ENCODE peak calls at places on chromosomes 11 and 22, in ten cellular contexts. A, S, Q, E, M, P, T, F, I and B are unnamed samples.

GRCh38 chr11:5280582-5281102 is 10.9 kb upstream of the HBE1 start:
- DNase-seq in A (peak), S (peak), Q (peak), E (peak), M (peak), P (peak), T (peak), F (peak), I (peak), B (no peak)

GRCh38 chr11:7251836-7252682 is at the start of gene SYT9:
- DNase-seq in A (no peak), S (peak), Q (peak), E (peak), M (no peak), P (peak), T (peak), F (peak), I (peak), B (peak)

GRCh38 chr11:88103337-88104206 is 71.7 kb downstream of the RAB38 start:
- DNase-seq in A (peak), S (peak), Q (no peak), E (peak), M (no peak), P (peak), T (no peak), F (peak), I (no peak), B (no peak)

GRCh38 chr11:42536961-42537360 is 774.8 kb upstream of the API5 start:
- DNase-seq in A (no peak), S (no peak), Q (no peak), E (no peak), M (no peak), P (no peak), T (no peak), F (no peak), I (no peak), B (no peak)

GRCh38 chr11:33692013-33692504 is 8.6 kb downstream of the C11orf91 start:
- DNase-seq in A (no peak), S (peak), Q (peak), E (peak), M (peak), P (no peak), T (peak), F (peak), I (peak), B (peak)

GRCh38 chr11:80007616-80008015 is 566.8 kb upstream of the TENM4 start:
- DNase-seq in A (no peak), S (no peak), Q (no peak), E (no peak), M (no peak), P (no peak), T (no peak), F (no peak), I (no peak), B (no peak)

GRCh38 chr11:26201411-26201810 is 130.5 kb upstream of the ANO3 start:
- DNase-seq in A (no peak), S (no peak), Q (no peak), E (peak), M (no peak), P (no peak), T (no peak), F (peak), I (no peak), B (no peak)

GRCh38 chr11:74642912-74643311 is 50.5 kb downstream of the POLD3 start:
- DNase-seq in A (no peak), S (no peak), Q (no peak), E (no peak), M (no peak), P (no peak), T (no peak), F (no peak), I (no peak), B (no peak)

GRCh38 chr11:67439321-67440228 is 2.1 kb upstream of the PTPRCAP start:
- DNase-seq in A (no peak), S (no peak), Q (no peak), E (peak), M (no peak), P (no peak), T (peak), F (peak), I (no peak), B (no peak)

GRCh38 chr22:17159504-17159951 is 451 bp upstream of the HDHD5 start:
- DNase-seq in A (no peak), S (peak), Q (peak), E (peak), M (peak), P (no peak), T (no peak), F (peak), I (no peak), B (no peak)

GRCh38 chr22:38465673-38466490 is 2.0 kb upstream of the KDELR3 start:
- DNase-seq in A (peak), S (no peak), Q (no peak), E (peak), M (no peak), P (no peak), T (peak), F (no peak), I (no peak), B (no peak)

GRCh38 chr22:30887418-30887817 is 81.2 kb downstream of the MORC2 start:
- DNase-seq in A (no peak), S (peak), Q (no peak), E (no peak), M (no peak), P (no peak), T (peak), F (no peak), I (no peak), B (peak)

GRCh38 chr11:133833101-133833898 is 12.0 kb downstream of the SPATA19 start:
- DNase-seq in A (no peak), S (no peak), Q (no peak), E (peak), M (peak), P (no peak), T (no peak), F (no peak), I (no peak), B (no peak)

GRCh38 chr11:85955531-85955930 is 100.3 kb downstream of the CCDC83 start:
- DNase-seq in A (no peak), S (no peak), Q (no peak), E (no peak), M (no peak), P (peak), T (no peak), F (no peak), I (no peak), B (no peak)

GRCh38 chr11:83056204-83056603 is 15.5 kb downstream of the RAB30 start:
- DNase-seq in A (no peak), S (no peak), Q (no peak), E (no peak), M (no peak), P (no peak), T (no peak), F (peak), I (no peak), B (no peak)

GRCh38 chr11:132022285-132022684 is 651.9 kb downstream of the NTM start:
- DNase-seq in A (no peak), S (no peak), Q (no peak), E (no peak), M (no peak), P (no peak), T (no peak), F (no peak), I (no peak), B (no peak)

GRCh38 chr11:57711414-57712255 is at the start of gene MED19:
- DNase-seq in A (peak), S (peak), Q (no peak), E (peak), M (peak), P (peak), T (peak), F (peak), I (peak), B (peak)

GRCh38 chr22:27151407-27151806 is 494.0 kb downstream of the MIAT start:
- DNase-seq in A (peak), S (no peak), Q (no peak), E (no peak), M (no peak), P (no peak), T (no peak), F (no peak), I (no peak), B (no peak)

GRCh38 chr22:30250039-30250565 is 3.5 kb upstream of the LIF start:
- DNase-seq in A (no peak), S (no peak), Q (no peak), E (no peak), M (no peak), P (no peak), T (no peak), F (no peak), I (no peak), B (no peak)

GRCh38 chr22:41919357-41920224 is 4.7 kb upstream of the SHISA8 start:
- DNase-seq in A (peak), S (peak), Q (peak), E (peak), M (no peak), P (peak), T (peak), F (no peak), I (no peak), B (no peak)

GRCh38 chr11:116787436-116787785 is 412 bp downstream of the ZPR1 start:
- DNase-seq in A (no peak), S (no peak), Q (no peak), E (no peak), M (no peak), P (no peak), T (no peak), F (peak), I (no peak), B (no peak)

GRCh38 chr22:37976547-37976946 is 7.8 kb downstream of the SOX10 start:
- DNase-seq in A (no peak), S (no peak), Q (no peak), E (no peak), M (no peak), P (no peak), T (no peak), F (no peak), I (no peak), B (no peak)

GRCh38 chr11:110486176-110486575 is 56.4 kb downstream of the FDX1 start:
- DNase-seq in A (no peak), S (no peak), Q (no peak), E (no peak), M (no peak), P (no peak), T (no peak), F (no peak), I (no peak), B (no peak)

GRCh38 chr11:3834349-3835099 is 6.2 kb downstream of the RHOG start:
- DNase-seq in A (peak), S (peak), Q (peak), E (no peak), M (peak), P (no peak), T (peak), F (no peak), I (no peak), B (no peak)

GRCh38 chr11:64251986-64252837 is 882 bp downstream of the PLCB3 start:
- DNase-seq in A (peak), S (peak), Q (peak), E (peak), M (no peak), P (no peak), T (peak), F (peak), I (peak), B (no peak)

GRCh38 chr22:36377022-36377631 is 10.6 kb downstream of the MYH9 start:
- DNase-seq in A (peak), S (no peak), Q (peak), E (no peak), M (no peak), P (no peak), T (no peak), F (no peak), I (no peak), B (no peak)

GRCh38 chr11:109994896-109995295 is 98.3 kb upstream of the ZC3H12C start:
- DNase-seq in A (no peak), S (no peak), Q (no peak), E (no peak), M (no peak), P (no peak), T (no peak), F (no peak), I (no peak), B (no peak)

GRCh38 chr11:23769214-23769613 is 727.6 kb upstream of the LUZP2 start:
- DNase-seq in A (no peak), S (no peak), Q (no peak), E (no peak), M (no peak), P (no peak), T (no peak), F (no peak), I (no peak), B (no peak)

GRCh38 chr11:17719028-17719939 is at the start of gene MYOD1:
- DNase-seq in A (no peak), S (no peak), Q (no peak), E (no peak), M (no peak), P (peak), T (peak), F (no peak), I (no peak), B (no peak)

GRCh38 chr22:25482091-25482760 is 82.2 kb upstream of the GRK3 start:
- DNase-seq in A (no peak), S (no peak), Q (no peak), E (no peak), M (no peak), P (no peak), T (no peak), F (no peak), I (no peak), B (no peak)

GRCh38 chr22:25484498-25484897 is 80.0 kb upstream of the GRK3 start:
- DNase-seq in A (no peak), S (no peak), Q (no peak), E (no peak), M (no peak), P (no peak), T (no peak), F (no peak), I (no peak), B (no peak)

GRCh38 chr22:25483931-25484330 is 80.5 kb upstream of the GRK3 start:
- DNase-seq in A (no peak), S (no peak), Q (no peak), E (no peak), M (no peak), P (no peak), T (no peak), F (no peak), I (no peak), B (no peak)

GRCh38 chr22:25484916-25485315 is 79.6 kb upstream of the GRK3 start:
- DNase-seq in A (no peak), S (no peak), Q (no peak), E (no peak), M (no peak), P (no peak), T (no peak), F (no peak), I (no peak), B (no peak)

DNA sequence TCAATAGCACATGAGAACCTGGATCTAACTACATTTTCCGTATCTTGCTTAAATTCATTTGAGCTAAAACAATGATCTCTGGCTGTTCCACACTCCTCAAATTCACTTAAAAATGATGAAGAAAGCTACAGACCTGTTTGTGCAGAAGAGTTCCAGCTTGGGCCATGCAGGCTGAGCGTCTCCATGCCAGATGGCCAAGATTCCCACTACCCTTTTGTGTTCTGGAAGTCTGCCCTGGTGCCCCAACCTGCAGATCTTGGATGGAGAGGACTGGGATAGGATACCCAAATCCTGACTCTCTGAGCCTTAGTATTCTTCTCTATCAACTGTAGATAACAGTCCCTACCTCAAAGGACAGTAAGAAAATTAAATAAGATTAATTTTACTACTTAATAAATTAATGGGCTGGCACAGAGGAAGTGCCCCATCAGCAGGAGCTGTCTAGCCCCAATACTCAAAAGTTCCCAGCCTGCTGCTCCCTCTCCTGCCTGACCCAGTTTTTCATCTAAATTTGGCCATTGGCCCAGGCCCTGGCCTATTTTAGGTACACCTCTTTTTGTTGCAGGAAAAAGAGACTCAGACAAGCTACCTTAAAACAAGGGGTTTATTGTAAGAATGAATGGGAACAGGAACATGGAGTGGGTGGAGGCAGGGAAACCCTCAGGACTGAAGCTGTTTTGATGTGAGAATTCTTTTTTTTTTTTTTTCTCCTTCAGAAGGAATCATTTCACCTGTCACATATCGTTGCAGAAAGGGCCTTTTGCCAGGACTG is 81.4 kb upstream of the GRK3 start:
- DNase-seq in A (no peak), S (no peak), Q (peak), E (no peak), M (no peak), P (no peak), T (peak), F (no peak), I (no peak), B (no peak)
- H3K27ac ChIP-seq in A (no peak), S (no peak), Q (no peak), E (no peak), M (no peak), P (peak), T (no peak), F (no peak), I (no peak), B (no peak)

GRCh38 chr11:62057069-62057468 is 66.7 kb upstream of the INCENP start:
- DNase-seq in A (no peak), S (no peak), Q (no peak), E (no peak), M (no peak), P (no peak), T (no peak), F (no peak), I (no peak), B (no peak)

GRCh38 chr11:62055970-62056369 is 67.8 kb upstream of the INCENP start:
- DNase-seq in A (no peak), S (no peak), Q (no peak), E (no peak), M (no peak), P (no peak), T (no peak), F (no peak), I (no peak), B (no peak)

GRCh38 chr11:62062223-62062861 is 61.5 kb upstream of the INCENP start:
- DNase-seq in A (no peak), S (no peak), Q (no peak), E (no peak), M (no peak), P (no peak), T (no peak), F (no peak), I (no peak), B (peak)

GRCh38 chr11:62064221-62064620 is 59.6 kb upstream of the INCENP start:
- DNase-seq in A (no peak), S (no peak), Q (no peak), E (no peak), M (no peak), P (no peak), T (no peak), F (no peak), I (no peak), B (peak)

DNA sequence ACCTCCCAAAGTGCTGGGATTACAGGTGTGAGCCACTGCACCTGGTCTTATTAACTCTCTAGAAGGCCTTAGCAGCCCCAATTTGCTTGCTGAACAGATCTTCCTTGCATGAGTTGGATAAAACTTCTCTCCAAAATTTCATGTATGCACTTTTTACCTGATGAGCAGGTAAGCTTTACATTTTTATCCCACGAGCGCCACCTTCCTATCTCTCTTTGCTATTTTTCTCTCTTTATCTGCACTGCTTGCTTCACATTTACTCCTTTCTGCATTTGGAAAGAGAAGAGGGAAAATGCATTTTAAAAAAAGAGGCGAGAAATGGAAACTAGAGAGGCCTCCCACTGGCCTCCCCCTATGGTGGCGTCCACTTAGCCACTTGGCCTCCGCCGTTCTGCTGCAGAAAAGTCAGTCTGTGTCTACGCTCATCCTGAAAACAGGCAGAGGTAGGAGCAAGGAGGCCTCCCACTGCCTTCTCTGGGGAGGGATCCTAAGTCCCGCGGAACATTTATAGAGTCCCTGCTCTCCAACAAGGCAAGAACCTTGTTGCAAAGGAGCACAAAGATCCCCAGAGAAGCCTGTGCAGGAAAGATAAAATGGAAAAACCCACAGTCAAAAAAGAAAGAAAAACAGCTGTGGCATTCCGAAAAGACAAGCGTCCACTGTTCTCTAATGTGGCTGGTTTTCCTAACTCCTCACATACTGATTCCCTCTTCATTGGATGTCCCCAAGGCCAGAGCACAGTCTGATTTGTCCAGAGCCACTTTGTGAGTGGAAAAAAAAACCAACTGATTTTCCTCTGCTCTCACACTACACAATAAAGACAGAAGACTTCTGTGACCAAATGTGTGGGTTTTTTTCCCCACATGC is 62.2 kb upstream of the INCENP start:
- DNase-seq in A (no peak), S (no peak), Q (no peak), E (no peak), M (no peak), P (no peak), T (no peak), F (peak), I (no peak), B (peak)
- TF ChIP-seq CTCF in A (no peak), S (no peak), Q (no peak), E (no peak), M (no peak), P (peak), T (no peak), F (peak), I (no peak), B (peak)

GRCh38 chr11:8870461-8871282 is 40.3 kb upstream of the AKIP1 start:
- DNase-seq in A (no peak), S (peak), Q (peak), E (peak), M (no peak), P (peak), T (peak), F (peak), I (peak), B (peak)

GRCh38 chr11:8867856-8868705 is 42.9 kb upstream of the AKIP1 start:
- DNase-seq in A (no peak), S (no peak), Q (no peak), E (peak), M (no peak), P (no peak), T (no peak), F (no peak), I (no peak), B (no peak)

GRCh38 chr11:8871283-8871775 is 39.7 kb upstream of the AKIP1 start:
- DNase-seq in A (no peak), S (peak), Q (peak), E (peak), M (peak), P (peak), T (peak), F (peak), I (peak), B (peak)

GRCh38 chr11:8873966-8874365 is 37.0 kb upstream of the AKIP1 start:
- DNase-seq in A (no peak), S (no peak), Q (no peak), E (no peak), M (no peak), P (no peak), T (no peak), F (no peak), I (no peak), B (no peak)

GRCh38 chr11:8872017-8872416 is 39.0 kb upstream of the AKIP1 start:
- DNase-seq in A (no peak), S (no peak), Q (no peak), E (no peak), M (no peak), P (no peak), T (no peak), F (no peak), I (no peak), B (no peak)
- H3K4me3 ChIP-seq in A (no peak), S (no peak), Q (peak), E (no peak), M (no peak), P (no peak), T (peak), F (no peak), I (no peak), B (no peak)

GRCh38 chr11:108938604-108939003 is 273.7 kb downstream of the DDX10 start:
- DNase-seq in A (no peak), S (no peak), Q (no peak), E (no peak), M (no peak), P (no peak), T (no peak), F (no peak), I (no peak), B (no peak)

GRCh38 chr11:108937756-108938155 is 272.9 kb downstream of the DDX10 start:
- DNase-seq in A (no peak), S (no peak), Q (no peak), E (no peak), M (no peak), P (no peak), T (no peak), F (no peak), I (no peak), B (no peak)

GRCh38 chr11:108933630-108934029 is 268.8 kb downstream of the DDX10 start:
- DNase-seq in A (no peak), S (no peak), Q (no peak), E (no peak), M (no peak), P (no peak), T (no peak), F (peak), I (no peak), B (no peak)

GRCh38 chr11:108931168-108931567 is 266.3 kb downstream of the DDX10 start:
- DNase-seq in A (no peak), S (no peak), Q (no peak), E (no peak), M (no peak), P (no peak), T (no peak), F (peak), I (no peak), B (no peak)

GRCh38 chr11:108934696-108935095 is 269.8 kb downstream of the DDX10 start:
- DNase-seq in A (no peak), S (no peak), Q (no peak), E (no peak), M (no peak), P (no peak), T (no peak), F (no peak), I (no peak), B (no peak)
- H3K27ac ChIP-seq in A (no peak), S (no peak), Q (no peak), E (no peak), M (no peak), P (no peak), T (no peak), F (no peak), I (no peak), B (no peak)